ENCODE peak calls at places on chromosomes 11 and 22, in six cellular contexts. S is brain microvascular endothelial cell; Z is Caco-2; T is retinal pigment epithelial cell; H is CD4-positive, alpha-beta memory T cell; K is RWPE2. Y is an unnamed sample.

GRCh38 chr22:46376096-46376495 is 40.6 kb downstream of the TRMU start:
- DNase-seq in Z (no peak), H (no peak), S (no peak), K (no peak), T (no peak), Y (no peak)

GRCh38 chr11:78551066-78551465 is 23.6 kb downstream of the NARS2 start:
- DNase-seq in T (no peak), K (no peak), H (no peak), Z (no peak), S (no peak), Y (peak)

GRCh38 chr11:130782361-130783221 is 133.7 kb downstream of the SNX19 start:
- DNase-seq in K (no peak), H (no peak), T (peak), Z (no peak), S (peak), Y (no peak)

GRCh38 chr11:43687120-43687791 is 6.7 kb downstream of the HSD17B12 start:
- DNase-seq in S (peak), H (no peak), Z (no peak), K (no peak), T (peak), Y (no peak)

GRCh38 chr11:8691601-8692000 is 9.0 kb downstream of the RPL27A start:
- DNase-seq in S (no peak), Z (no peak), H (no peak), K (peak), T (no peak), Y (no peak)

GRCh38 chr11:6200975-6201374 is 2.0 kb downstream of the OR52W1 start:
- DNase-seq in T (no peak), Z (no peak), S (no peak), K (no peak), H (no peak), Y (no peak)

GRCh38 chr11:128695539-128696221 is 1.8 kb downstream of the FLI1 start:
- DNase-seq in S (no peak), Z (no peak), H (peak), K (no peak), T (no peak), Y (no peak)

GRCh38 chr11:21446939-21447590 is 745.8 kb upstream of the ANO5 start:
- DNase-seq in T (no peak), S (no peak), H (no peak), Z (no peak), K (no peak), Y (no peak)

GRCh38 chr11:122791836-122792235 is 46.5 kb upstream of the CRTAM start:
- DNase-seq in S (peak), Z (no peak), H (no peak), T (peak), K (no peak), Y (no peak)

GRCh38 chr22:44192098-44192810 is 11.5 kb downstream of the PARVG start:
- DNase-seq in H (no peak), T (no peak), K (no peak), S (peak), Z (peak), Y (no peak)

GRCh38 chr22:48752451-48753380 is 1075.0 kb downstream of the BRD1 start:
- DNase-seq in S (no peak), T (no peak), K (no peak), H (no peak), Z (no peak), Y (no peak)

GRCh38 chr22:43535336-43535735 is 123.5 kb downstream of the MPPED1 start:
- DNase-seq in Z (no peak), T (no peak), K (no peak), H (no peak), S (no peak), Y (no peak)

GRCh38 chr22:19619144-19620009 is 94.9 kb upstream of the SEPTIN5 start:
- DNase-seq in Z (no peak), H (no peak), S (no peak), K (no peak), T (no peak), Y (no peak)

GRCh38 chr22:28955817-28956216 is 72.4 kb downstream of the ZNRF3 start:
- DNase-seq in S (no peak), K (no peak), H (peak), T (no peak), Z (no peak), Y (no peak)

GRCh38 chr22:41052661-41053490 is 39.5 kb upstream of the EP300 start:
- DNase-seq in K (no peak), S (peak), T (no peak), Z (peak), H (no peak), Y (peak)

GRCh38 chr11:112343368-112344039 is 82.8 kb upstream of the PLET1 start:
- DNase-seq in K (no peak), Z (no peak), T (no peak), S (peak), H (no peak), Y (no peak)

GRCh38 chr22:17368144-17368726 is 1.0 kb upstream of the CECR2 start:
- DNase-seq in Z (no peak), H (no peak), K (no peak), S (no peak), T (no peak), Y (peak)

GRCh38 chr22:50252081-50253045 is 1.3 kb upstream of the HDAC10 start:
- DNase-seq in Z (peak), S (peak), H (peak), K (no peak), T (no peak), Y (peak)

DNA sequence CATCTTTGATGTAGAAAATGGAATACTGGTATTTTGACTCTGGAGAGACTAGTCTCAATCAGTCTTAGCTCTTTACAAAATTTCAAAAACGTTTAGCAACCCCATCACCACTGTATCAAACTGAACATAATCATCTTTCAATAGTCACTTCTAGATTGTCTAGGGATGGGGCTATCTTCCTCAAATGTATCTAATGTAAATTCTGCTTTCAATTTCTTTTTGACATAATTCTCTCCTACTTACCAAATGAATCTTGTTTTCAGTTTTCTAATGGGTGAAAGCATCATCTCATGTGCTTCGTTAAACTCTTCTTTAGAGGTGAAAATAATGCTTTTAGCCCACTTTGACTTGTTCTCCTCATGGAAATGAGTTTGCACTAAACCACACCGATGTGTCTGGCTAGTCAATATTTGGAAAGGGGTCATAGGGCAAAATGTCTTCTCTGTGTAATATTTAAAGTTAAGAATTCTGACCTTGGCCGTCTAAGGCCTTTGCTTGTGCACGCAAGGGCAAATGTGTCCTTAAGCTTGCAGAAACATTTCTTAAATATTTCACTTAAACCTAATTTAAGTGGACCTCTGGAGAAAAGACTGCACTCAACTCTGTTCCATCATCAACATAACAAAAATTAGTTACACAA is 5.2 kb downstream of the SIK3 start:
- DNase-seq in T (no peak), H (no peak), K (no peak), Z (no peak), S (no peak), Y (no peak)
- H3K4me3 ChIP-seq in T (no peak), H (no peak), K (no peak), Z (no peak), S (no peak), Y (no peak)

GRCh38 chr11:115964091-115964490 is 459.9 kb upstream of the CADM1 start:
- DNase-seq in S (no peak), K (no peak), Z (no peak), T (no peak), H (no peak), Y (no peak)

GRCh38 chr11:115959098-115959497 is 454.9 kb upstream of the CADM1 start:
- DNase-seq in T (no peak), H (no peak), S (no peak), Z (no peak), K (no peak), Y (no peak)

GRCh38 chr11:115965754-115966504 is 461.7 kb upstream of the CADM1 start:
- DNase-seq in H (no peak), K (no peak), T (peak), Z (no peak), S (no peak), Y (no peak)

GRCh38 chr11:115961168-115962003 is 457.2 kb upstream of the CADM1 start:
- DNase-seq in K (no peak), Z (no peak), H (no peak), S (no peak), T (no peak), Y (no peak)

DNA sequence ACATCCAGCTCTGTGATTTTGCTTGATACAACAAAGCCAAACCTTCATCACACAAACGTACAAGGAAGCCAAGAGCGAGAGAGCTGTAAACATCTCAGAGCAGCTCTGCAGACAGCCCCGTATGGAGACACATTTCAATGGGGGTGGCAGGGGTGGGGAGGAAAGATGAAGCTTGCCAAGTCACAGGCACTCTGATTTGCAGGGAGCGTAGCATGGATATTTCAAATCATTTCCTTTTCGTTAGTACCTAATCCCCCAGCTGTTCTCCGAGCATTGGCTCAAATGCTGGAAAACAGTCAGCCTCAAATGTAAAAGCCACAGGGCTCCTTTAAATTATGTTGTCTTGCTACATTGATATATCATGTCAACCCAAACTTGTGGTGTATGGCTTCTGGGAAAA is 459.0 kb upstream of the CADM1 start:
- DNase-seq in K (no peak), H (no peak), S (no peak), Z (no peak), T (no peak), Y (no peak)
- H3K4me3 ChIP-seq in K (no peak), H (no peak), S (no peak), Z (no peak), T (no peak), Y (no peak)

GRCh38 chr11:61515686-61516085 is 7.1 kb downstream of the LRRC10B start:
- DNase-seq in H (no peak), K (no peak), Z (no peak), S (no peak), T (no peak), Y (no peak)

GRCh38 chr11:61514050-61514917 is 5.7 kb downstream of the LRRC10B start:
- DNase-seq in S (no peak), H (no peak), Z (no peak), K (no peak), T (no peak), Y (no peak)

GRCh38 chr11:61516191-61516590 is 7.6 kb downstream of the LRRC10B start:
- DNase-seq in S (no peak), H (no peak), K (no peak), Z (no peak), T (no peak), Y (no peak)

GRCh38 chr11:61518032-61518795 is 9.7 kb downstream of the LRRC10B start:
- DNase-seq in K (no peak), T (no peak), Z (no peak), S (no peak), H (no peak), Y (no peak)

GRCh38 chr11:61516675-61517516 is 8.3 kb downstream of the LRRC10B start:
- DNase-seq in Z (peak), S (peak), T (no peak), H (peak), K (no peak), Y (no peak)
- H3K4me3 ChIP-seq in Z (no peak), S (no peak), T (no peak), H (no peak), K (no peak), Y (no peak)

GRCh38 chr22:45284705-45285305 is at the start of gene UPK3A:
- DNase-seq in S (no peak), K (no peak), H (peak), Z (no peak), T (no peak), Y (peak)
- H3K4me3 ChIP-seq in S (peak), K (no peak), H (no peak), Z (no peak), T (peak), Y (no peak)

GRCh38 chr22:27124336-27125023 is 467.1 kb downstream of the MIAT start:
- DNase-seq in S (no peak), K (no peak), T (no peak), H (no peak), Z (no peak), Y (no peak)
- H3K4me3 ChIP-seq in S (no peak), K (no peak), T (no peak), H (no peak), Z (no peak), Y (no peak)

GRCh38 chr22:23202812-23203451 is 22.6 kb downstream of the BCR start:
- DNase-seq in K (no peak), Z (no peak), S (no peak), H (no peak), T (no peak), Y (no peak)

GRCh38 chr22:23205330-23205729 is 25.0 kb downstream of the BCR start:
- DNase-seq in S (no peak), K (no peak), Z (no peak), H (no peak), T (no peak), Y (no peak)

GRCh38 chr22:23203452-23204124 is 23.3 kb downstream of the BCR start:
- DNase-seq in K (no peak), S (no peak), H (no peak), T (no peak), Z (no peak), Y (no peak)

GRCh38 chr22:23204541-23205157 is 24.3 kb downstream of the BCR start:
- DNase-seq in T (peak), K (no peak), S (no peak), Z (no peak), H (no peak), Y (no peak)

DNA sequence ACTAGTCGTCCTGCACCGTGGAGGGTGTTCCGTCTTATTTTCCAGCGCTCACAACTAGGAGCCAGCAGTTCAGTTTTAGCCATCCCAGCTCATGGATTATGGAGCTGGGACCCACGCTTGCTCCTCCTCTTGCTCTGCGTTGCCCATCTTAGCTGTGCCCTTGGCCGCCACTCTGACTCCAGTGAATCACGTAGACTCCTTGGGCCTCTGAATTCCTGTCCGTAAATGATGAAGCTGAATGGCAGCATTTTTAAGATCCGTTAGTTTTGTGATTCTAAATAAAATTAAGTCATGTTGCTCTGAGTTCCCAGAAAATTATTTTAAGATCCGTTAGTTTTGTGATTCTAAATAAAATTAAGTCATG is 23.8 kb downstream of the BCR start:
- DNase-seq in T (no peak), H (no peak), K (no peak), S (no peak), Z (no peak), Y (no peak)
- H3K4me3 ChIP-seq in T (no peak), H (no peak), K (no peak), S (no peak), Z (no peak), Y (no peak)

GRCh38 chr11:74815966-74816365 is 67.3 kb downstream of the RNF169 start:
- DNase-seq in Z (peak), S (no peak), K (no peak), H (no peak), T (peak), Y (no peak)
- H3K4me3 ChIP-seq in Z (no peak), S (no peak), K (no peak), H (no peak), T (no peak), Y (no peak)

GRCh38 chr11:59544869-59545178 is 33.5 kb downstream of the OR4D9 start:
- DNase-seq in Z (no peak), H (no peak), T (no peak), S (no peak), K (no peak), Y (no peak)
- H3K4me3 ChIP-seq in Z (no peak), H (no peak), T (no peak), S (no peak), K (no peak), Y (no peak)

GRCh38 chr11:93736129-93736528 is 5.2 kb downstream of the TAF1D start:
- DNase-seq in T (no peak), H (no peak), K (no peak), Z (no peak), S (no peak), Y (no peak)
- H3K4me3 ChIP-seq in T (no peak), H (no peak), K (no peak), Z (no peak), S (no peak), Y (no peak)